ENCODE peak calls at places on chromosomes 16 and 17, in seven cellular contexts. F is lower lobe of right lung; J is heart right ventricle; W is HL-60; L is CD8-positive, alpha-beta memory T cell; O is upper lobe of right lung; D is neuronal stem cell. X is an unnamed sample.
A peak's percentile ranks its signal among the peaks of the same experiment; 100 is the strongest.

GRCh38 chr16:17026600-17027242 is 444.0 kb downstream of the XYLT1 start:
- DNase-seq in F (no peak), J (no peak), W (no peak), L (peak; percentile 49), O (no peak), D (no peak), X (no peak)

GRCh38 chr17:10171057-10171456 is 27.3 kb downstream of the GAS7 start:
- DNase-seq in F (no peak), J (peak; percentile 25), W (no peak), L (no peak), O (no peak), D (no peak), X (no peak)

GRCh38 chr17:48814504-48814903 is 2.5 kb downstream of the TTLL6 start:
- DNase-seq in F (no peak), J (no peak), W (peak; percentile 56), L (peak; percentile 50), O (peak; percentile 52), D (peak; percentile 57), X (peak; percentile 26)

GRCh38 chr16:15523092-15523541 is 88.7 kb downstream of the BMERB1 start:
- DNase-seq in F (peak; percentile 59), J (peak; percentile 21), W (peak; percentile 65), L (no peak), O (peak; percentile 68), D (no peak), X (no peak)

GRCh38 chr16:17566075-17566474 is 95.3 kb upstream of the XYLT1 start:
- DNase-seq in F (no peak), J (no peak), W (no peak), L (no peak), O (no peak), D (no peak), X (no peak)

GRCh38 chr16:4537376-4538066 is 1.1 kb downstream of the CDIP1 start:
- DNase-seq in F (peak; percentile 51), J (peak; percentile 37), W (no peak), L (no peak), O (no peak), D (no peak), X (no peak)

GRCh38 chr16:15979801-15980200 is 30.4 kb downstream of the ABCC1 start:
- DNase-seq in F (no peak), J (no peak), W (no peak), L (no peak), O (no peak), D (no peak), X (no peak)

GRCh38 chr17:5758651-5759050 is 174.3 kb upstream of the NLRP1 start:
- DNase-seq in F (no peak), J (no peak), W (no peak), L (no peak), O (no peak), D (no peak), X (peak; percentile 35)

GRCh38 chr16:27097671-27098275 is 31.0 kb downstream of the C16orf82 start:
- DNase-seq in F (no peak), J (peak; percentile 74), W (no peak), L (no peak), O (no peak), D (no peak), X (no peak)

GRCh38 chr16:50381679-50382440 is 13.1 kb upstream of the BRD7 start:
- DNase-seq in F (no peak), J (no peak), W (no peak), L (no peak), O (no peak), D (no peak), X (no peak)

DNA sequence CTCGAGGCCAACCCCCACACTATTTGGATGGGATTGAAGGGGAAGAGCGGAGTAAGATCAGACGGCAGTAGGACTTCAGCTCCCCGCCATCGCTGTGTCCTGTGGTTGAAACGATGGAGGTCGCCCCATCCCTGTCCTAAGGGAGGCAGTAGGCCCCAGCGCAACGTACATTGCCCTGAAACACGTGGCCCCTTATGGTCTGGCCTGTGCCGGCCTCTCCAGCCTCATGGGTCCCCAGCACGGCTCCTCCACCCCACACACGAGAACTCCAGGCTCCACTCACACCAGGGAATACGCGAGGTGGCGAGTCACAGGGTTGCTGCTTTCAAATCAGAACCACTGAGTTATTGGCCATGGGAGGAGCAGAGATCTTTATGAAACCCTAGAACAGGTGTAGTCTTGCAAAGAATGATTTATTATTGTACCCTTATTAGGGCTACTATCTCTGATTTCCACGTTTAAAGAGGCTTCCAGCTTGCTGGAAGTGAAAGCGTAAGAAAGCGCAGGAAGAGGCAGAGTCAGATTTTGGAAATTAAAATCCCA is 669 bp upstream of the DCTPP1 start:
- DNase-seq in F (peak; percentile 51), J (peak; percentile 24), W (peak; percentile 69), L (no peak), O (no peak), D (no peak), X (no peak)
- H3K4me3 ChIP-seq in F (peak overlapping the region; percentile 91), J (peak overlapping the region; percentile 65), W (peak overlapping the region; percentile 13), L (peak overlapping the region; percentile 35), O (peak overlapping the region; percentile 73), D (peak overlapping the region; percentile 73), X (peak overlapping the region; percentile 74)

DNA sequence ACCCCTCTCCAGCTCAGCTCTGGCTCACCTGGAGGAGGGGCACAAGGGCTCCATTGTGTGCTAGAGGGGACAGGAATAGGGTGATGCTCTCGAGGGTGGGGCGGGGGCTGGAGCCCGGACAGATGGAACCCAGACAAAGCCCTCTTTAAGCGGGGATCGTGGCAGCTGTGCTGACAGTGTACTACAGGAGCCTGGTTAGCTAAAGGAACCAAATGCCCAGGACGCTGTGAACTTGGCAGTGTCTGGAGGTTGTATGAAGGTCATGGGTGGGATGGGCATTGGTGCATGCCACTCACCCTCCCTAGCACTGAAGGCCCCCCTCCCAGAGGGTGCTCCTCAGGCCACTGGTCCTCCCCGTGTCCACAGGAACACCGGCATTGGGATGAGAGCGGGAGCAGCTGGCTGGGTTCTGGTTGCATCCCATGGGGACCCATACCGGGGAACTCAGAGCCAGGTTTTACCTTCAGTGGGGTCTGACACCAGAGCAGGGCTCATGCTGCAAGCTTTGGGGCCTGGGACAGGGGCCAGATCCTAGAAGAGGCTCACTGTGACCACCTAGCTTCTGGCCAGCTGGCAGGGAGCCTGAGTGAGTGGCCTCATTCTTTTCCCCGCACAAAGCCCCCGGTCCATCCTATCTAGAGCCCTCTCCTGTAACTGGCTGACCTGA is 11.9 kb downstream of the KIF19 start:
- DNase-seq in F (no peak), J (no peak), W (no peak), L (no peak), O (no peak), D (no peak), X (no peak)
- H3K27me3 ChIP-seq in F (peaks cover 17% of the 10 kb centered on the region), J (peaks cover 5% of the 10 kb centered on the region), W (peaks cover 3% of the 10 kb centered on the region), L (no peaks in the 10 kb centered on the region), O (peaks cover 9% of the 10 kb centered on the region), D (peaks cover 57% of the 10 kb centered on the region), X (no peaks in the 10 kb centered on the region)

DNA sequence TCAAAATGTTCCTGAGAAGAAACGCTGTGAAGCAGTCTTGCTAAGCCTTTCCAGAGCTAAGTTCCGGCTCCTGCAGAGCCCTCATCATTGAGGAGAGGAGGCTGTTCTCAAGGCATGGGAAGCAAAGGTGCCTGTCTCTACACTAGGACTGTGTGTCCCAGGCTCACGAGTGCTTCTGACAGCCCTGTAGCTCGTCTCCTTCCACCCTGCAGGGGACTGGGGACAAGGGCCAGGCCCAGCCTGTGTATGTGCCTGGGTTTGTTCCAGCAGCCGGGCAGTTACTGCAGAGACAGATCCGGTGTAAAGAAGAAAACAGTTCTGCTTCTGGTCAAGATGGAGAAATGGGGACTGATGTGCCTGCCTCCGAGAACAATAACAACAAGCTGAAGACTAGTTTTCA is 156.0 kb downstream of the ENGASE start:
- DNase-seq in F (no peak), J (no peak), W (no peak), L (no peak), O (no peak), D (no peak), X (no peak)
- H3K4me3 ChIP-seq in F (no peak overlapping the region), J (no peak overlapping the region), W (no peak overlapping the region), L (no peak overlapping the region), O (no peak overlapping the region), D (no peak overlapping the region), X (no peak overlapping the region)

GRCh38 chr17:60153606-60154355 is 4.0 kb downstream of the CA4 start:
- DNase-seq in F (peak; percentile 24), J (no peak), W (no peak), L (no peak), O (peak; percentile 28), D (no peak), X (no peak)

GRCh38 chr17:60149691-60150582 is at the start of gene CA4:
- DNase-seq in F (peak; percentile 57), J (peak; percentile 41), W (no peak), L (no peak), O (no peak), D (no peak), X (no peak)

GRCh38 chr17:60148300-60148838 is 1.4 kb upstream of the CA4 start:
- DNase-seq in F (no peak), J (no peak), W (no peak), L (no peak), O (no peak), D (no peak), X (no peak)

GRCh38 chr17:60154616-60155426 is 5.0 kb downstream of the CA4 start:
- DNase-seq in F (peak; percentile 37), J (peak; percentile 42), W (no peak), L (no peak), O (peak; percentile 54), D (no peak), X (peak; percentile 58)

DNA sequence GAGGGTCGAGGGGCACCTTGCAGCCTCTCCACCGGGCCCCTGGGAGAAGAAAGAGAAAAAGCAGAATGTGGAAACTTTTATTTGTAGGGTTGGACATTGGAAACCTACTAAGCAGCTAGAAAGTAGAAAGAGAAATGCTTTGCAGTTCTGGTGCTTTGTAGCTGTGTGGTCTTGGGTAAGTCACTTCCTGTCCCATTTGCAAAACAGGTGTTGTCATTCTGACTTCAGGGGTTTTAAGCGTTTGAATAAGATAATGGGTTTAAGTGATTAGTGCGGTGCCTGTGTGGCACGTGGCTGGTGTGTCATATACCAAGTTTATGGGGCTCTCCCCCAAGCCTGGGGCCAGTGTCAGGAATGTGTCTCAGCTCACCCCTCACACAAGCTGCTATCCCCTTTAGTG is 1.6 kb downstream of the CA4 start:
- DNase-seq in F (peak; percentile 44), J (no peak), W (peak; percentile 61), L (no peak), O (no peak), D (no peak), X (no peak)
- H3K27me3 ChIP-seq in F (peaks cover 52% of the 10 kb centered on the region), J (peaks cover 83% of the 10 kb centered on the region), W (peaks cover 30% of the 10 kb centered on the region), L (peaks cover 36% of the 10 kb centered on the region), O (peaks cover 49% of the 10 kb centered on the region), D (peaks cover 92% of the 10 kb centered on the region), X (peaks cover 35% of the 10 kb centered on the region)

GRCh38 chr16:1183235-1183907 is 30.5 kb downstream of the CACNA1H start:
- DNase-seq in F (no peak), J (peak; percentile 67), W (no peak), L (no peak), O (no peak), D (no peak), X (peak; percentile 78)
- H3K4me3 ChIP-seq in F (peak overlapping the region; percentile 14), J (no peak overlapping the region), W (no peak overlapping the region), L (no peak overlapping the region), O (no peak overlapping the region), D (no peak overlapping the region), X (peak overlapping the region; percentile 3)

X was measured in brain microvascular endothelial cell.